ENCODE peak calls at places on chromosomes 13 and 19, in six cellular contexts. One of them, this sample, is unnamed.

GRCh38 chr13:52906122-52906903 is 57.9 kb upstream of the PCDH8 start:
- DNase-seq in astrocyte of the cerebellum: no peak
- DNase-seq in left ventricle myocardium inferior: no peak
- DNase-seq in upper lobe of left lung: no peak
- DNase-seq in brain microvascular endothelial cell: no peak
- DNase-seq in AG04449: no peak
- DNase-seq in this sample: no peak

GRCh38 chr19:16121141-16121540 is 9.5 kb downstream of the RAB8A start:
- DNase-seq in astrocyte of the cerebellum: no peak
- DNase-seq in left ventricle myocardium inferior: no peak
- DNase-seq in AG04449: no peak
- DNase-seq in upper lobe of left lung: no peak
- DNase-seq in brain microvascular endothelial cell: no peak
- DNase-seq in this sample: no peak

GRCh38 chr19:51064534-51065220 is at the start of gene KLK13:
- DNase-seq in AG04449: no peak
- DNase-seq in astrocyte of the cerebellum: no peak
- DNase-seq in brain microvascular endothelial cell: no peak
- DNase-seq in upper lobe of left lung: peak
- DNase-seq in left ventricle myocardium inferior: peak
- DNase-seq in this sample: no peak

GRCh38 chr13:109157275-109157674 is 527.9 kb downstream of the MYO16 start:
- DNase-seq in AG04449: no peak
- DNase-seq in brain microvascular endothelial cell: no peak
- DNase-seq in astrocyte of the cerebellum: no peak
- DNase-seq in upper lobe of left lung: no peak
- DNase-seq in left ventricle myocardium inferior: no peak
- DNase-seq in this sample: no peak

GRCh38 chr13:50989476-50989875 is 79.9 kb downstream of the RNASEH2B start:
- DNase-seq in AG04449: no peak
- DNase-seq in upper lobe of left lung: no peak
- DNase-seq in left ventricle myocardium inferior: no peak
- DNase-seq in brain microvascular endothelial cell: no peak
- DNase-seq in astrocyte of the cerebellum: no peak
- DNase-seq in this sample: no peak

GRCh38 chr19:13156968-13157882 is 7.0 kb downstream of the IER2 start:
- DNase-seq in left ventricle myocardium inferior: no peak
- DNase-seq in brain microvascular endothelial cell: no peak
- DNase-seq in astrocyte of the cerebellum: no peak
- DNase-seq in AG04449: no peak
- DNase-seq in upper lobe of left lung: no peak
- DNase-seq in this sample: no peak

GRCh38 chr19:4971424-4971793 is 2.5 kb downstream of the KDM4B start:
- DNase-seq in brain microvascular endothelial cell: no peak
- DNase-seq in left ventricle myocardium inferior: no peak
- DNase-seq in astrocyte of the cerebellum: no peak
- DNase-seq in AG04449: no peak
- DNase-seq in upper lobe of left lung: no peak
- DNase-seq in this sample: no peak

GRCh38 chr13:18212873-18213272 is 968.8 kb downstream of the TUBA3C start:
- DNase-seq in brain microvascular endothelial cell: no peak
- DNase-seq in AG04449: no peak
- DNase-seq in upper lobe of left lung: no peak
- DNase-seq in left ventricle myocardium inferior: no peak
- DNase-seq in astrocyte of the cerebellum: no peak
- DNase-seq in this sample: no peak

GRCh38 chr13:44013666-44014291 is 134.1 kb downstream of the LACC1 start:
- DNase-seq in brain microvascular endothelial cell: peak
- DNase-seq in AG04449: peak
- DNase-seq in upper lobe of left lung: no peak
- DNase-seq in left ventricle myocardium inferior: no peak
- DNase-seq in astrocyte of the cerebellum: no peak
- DNase-seq in this sample: peak
- H3K4me3 ChIP-seq in brain microvascular endothelial cell: no peak
- H3K4me3 ChIP-seq in AG04449: no peak
- H3K4me3 ChIP-seq in upper lobe of left lung: no peak
- H3K4me3 ChIP-seq in left ventricle myocardium inferior: no peak
- H3K4me3 ChIP-seq in astrocyte of the cerebellum: no peak
- H3K4me3 ChIP-seq in this sample: no peak

GRCh38 chr19:3233831-3234230 is 9.4 kb downstream of the CELF5 start:
- DNase-seq in astrocyte of the cerebellum: no peak
- DNase-seq in brain microvascular endothelial cell: no peak
- DNase-seq in upper lobe of left lung: no peak
- DNase-seq in AG04449: no peak
- DNase-seq in left ventricle myocardium inferior: no peak
- DNase-seq in this sample: no peak

GRCh38 chr19:3234800-3235199 is 10.3 kb downstream of the CELF5 start:
- DNase-seq in AG04449: no peak
- DNase-seq in upper lobe of left lung: no peak
- DNase-seq in left ventricle myocardium inferior: no peak
- DNase-seq in astrocyte of the cerebellum: no peak
- DNase-seq in brain microvascular endothelial cell: no peak
- DNase-seq in this sample: no peak

GRCh38 chr19:3229888-3230496 is 5.5 kb downstream of the CELF5 start:
- DNase-seq in brain microvascular endothelial cell: no peak
- DNase-seq in left ventricle myocardium inferior: no peak
- DNase-seq in upper lobe of left lung: no peak
- DNase-seq in astrocyte of the cerebellum: no peak
- DNase-seq in AG04449: no peak
- DNase-seq in this sample: no peak

GRCh38 chr19:3231288-3231687 is 6.8 kb downstream of the CELF5 start:
- DNase-seq in upper lobe of left lung: no peak
- DNase-seq in brain microvascular endothelial cell: no peak
- DNase-seq in astrocyte of the cerebellum: no peak
- DNase-seq in left ventricle myocardium inferior: no peak
- DNase-seq in AG04449: no peak
- DNase-seq in this sample: no peak

DNA sequence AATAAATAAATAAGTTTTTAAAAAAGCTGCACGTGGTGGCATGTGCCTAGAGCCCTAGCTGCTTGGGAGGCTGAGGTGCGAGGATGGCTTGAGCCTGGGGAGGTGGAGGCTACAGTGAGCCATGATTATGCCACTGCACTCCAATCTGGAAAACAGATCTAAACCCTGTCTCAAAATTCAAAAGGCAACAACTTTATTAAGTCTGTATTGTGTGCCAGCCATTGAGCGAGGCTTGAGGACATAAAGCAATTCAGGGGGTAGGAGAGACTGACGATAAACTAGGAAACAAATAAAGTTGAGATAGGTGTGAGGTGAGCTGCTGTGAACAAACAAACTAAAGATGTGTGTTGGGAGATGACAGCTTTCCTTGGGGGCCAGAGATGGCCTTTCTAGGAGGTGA is 8.7 kb downstream of the CELF5 start:
- DNase-seq in upper lobe of left lung: no peak
- DNase-seq in AG04449: no peak
- DNase-seq in brain microvascular endothelial cell: no peak
- DNase-seq in left ventricle myocardium inferior: no peak
- DNase-seq in astrocyte of the cerebellum: no peak
- DNase-seq in this sample: no peak
- H3K4me3 ChIP-seq in upper lobe of left lung: no peak
- H3K4me3 ChIP-seq in AG04449: no peak
- H3K4me3 ChIP-seq in brain microvascular endothelial cell: no peak
- H3K4me3 ChIP-seq in left ventricle myocardium inferior: no peak
- H3K4me3 ChIP-seq in astrocyte of the cerebellum: no peak
- H3K4me3 ChIP-seq in this sample: no peak

DNA sequence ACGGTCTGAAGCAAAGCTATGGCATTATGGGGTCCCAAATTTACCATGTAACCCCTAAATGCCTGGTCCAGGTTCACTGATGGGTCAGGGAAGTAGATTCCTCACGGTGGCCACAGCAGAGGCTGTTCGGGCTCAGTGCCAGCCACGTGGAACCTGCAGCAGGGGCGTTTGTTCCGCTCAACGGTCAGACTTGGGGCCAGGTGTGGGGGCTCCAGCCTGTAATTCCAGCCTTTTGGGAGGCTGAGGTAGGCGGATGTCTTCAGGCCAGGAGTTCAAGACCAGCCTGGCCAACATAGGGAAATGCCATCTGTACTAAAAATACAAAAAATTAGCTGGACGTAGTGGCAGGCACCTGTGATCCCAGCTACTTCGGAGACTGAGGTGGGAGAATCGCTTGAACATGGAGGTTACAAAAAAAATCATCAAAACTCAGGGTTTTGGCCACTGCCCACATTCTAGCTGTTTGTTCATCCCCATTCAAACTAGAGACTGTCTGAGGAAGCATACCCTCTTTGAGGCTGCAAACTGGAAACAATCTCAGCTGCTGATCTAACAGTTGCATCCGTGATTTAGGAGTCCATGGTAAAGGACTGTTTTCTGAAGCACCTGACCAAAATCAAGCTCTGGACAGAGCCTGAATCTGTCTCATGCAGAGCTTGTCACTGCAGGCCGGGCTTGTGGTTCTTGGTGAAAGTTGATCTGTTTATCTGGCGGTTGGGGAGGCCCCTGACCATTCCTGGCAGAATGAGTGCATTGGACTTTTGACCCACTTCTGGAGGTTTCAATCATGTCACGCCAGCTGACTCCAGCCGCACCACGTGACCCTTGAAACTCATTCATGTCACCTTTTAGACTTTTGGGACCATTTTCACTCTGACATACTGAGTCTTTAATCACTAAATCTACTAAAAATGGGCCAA is 30.2 kb upstream of the ZNF331 start:
- DNase-seq in astrocyte of the cerebellum: no peak
- DNase-seq in left ventricle myocardium inferior: no peak
- DNase-seq in brain microvascular endothelial cell: no peak
- DNase-seq in AG04449: no peak
- DNase-seq in upper lobe of left lung: no peak
- DNase-seq in this sample: no peak
- H3K4me3 ChIP-seq in astrocyte of the cerebellum: no peak
- H3K4me3 ChIP-seq in left ventricle myocardium inferior: no peak
- H3K4me3 ChIP-seq in brain microvascular endothelial cell: no peak
- H3K4me3 ChIP-seq in AG04449: no peak
- H3K4me3 ChIP-seq in upper lobe of left lung: no peak
- H3K4me3 ChIP-seq in this sample: no peak

DNA sequence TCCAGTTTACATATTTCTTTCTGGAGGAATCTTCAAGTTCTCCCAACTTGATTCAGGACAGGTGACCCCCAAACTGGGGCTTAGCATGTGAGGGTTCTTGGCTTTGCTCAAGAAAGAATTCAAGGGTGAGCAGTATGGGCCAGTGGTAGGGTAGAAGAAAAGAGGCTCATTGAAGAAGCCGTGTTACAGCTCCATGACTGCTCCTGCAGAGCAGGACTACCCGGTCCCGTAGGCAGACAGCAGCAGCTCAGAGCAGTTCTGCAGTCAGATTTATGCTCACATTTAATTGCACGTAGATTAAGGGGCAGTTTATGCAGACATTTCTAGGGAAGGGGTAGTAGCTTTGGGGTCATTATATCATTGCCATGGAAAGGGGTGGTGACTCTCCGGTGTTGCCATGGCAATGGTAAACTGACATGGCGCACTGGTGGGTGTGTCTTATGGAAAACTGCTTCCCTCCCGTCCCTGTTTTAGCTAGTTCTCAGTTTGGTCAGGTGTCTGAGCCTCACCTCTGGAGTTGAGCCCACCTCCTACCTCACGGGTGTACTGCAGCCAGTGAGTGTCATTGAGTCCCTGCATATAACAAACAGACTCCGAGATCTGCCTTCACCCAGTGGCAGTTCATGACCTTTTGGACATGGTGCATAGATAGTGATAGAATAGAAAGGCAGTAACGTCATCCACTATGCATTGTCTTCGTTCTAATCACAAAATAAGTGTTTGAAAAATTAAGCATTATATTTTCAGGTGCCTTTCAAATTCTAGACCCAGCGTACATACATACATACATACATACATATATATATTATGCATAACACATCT is 16.0 kb upstream of the ZNF792 start:
- DNase-seq in left ventricle myocardium inferior: no peak
- DNase-seq in astrocyte of the cerebellum: no peak
- DNase-seq in AG04449: no peak
- DNase-seq in brain microvascular endothelial cell: no peak
- DNase-seq in upper lobe of left lung: no peak
- DNase-seq in this sample: no peak
- H3K4me3 ChIP-seq in left ventricle myocardium inferior: no peak
- H3K4me3 ChIP-seq in astrocyte of the cerebellum: no peak
- H3K4me3 ChIP-seq in AG04449: no peak
- H3K4me3 ChIP-seq in brain microvascular endothelial cell: no peak
- H3K4me3 ChIP-seq in upper lobe of left lung: no peak
- H3K4me3 ChIP-seq in this sample: no peak

GRCh38 chr19:47106819-47107200 is 6.8 kb downstream of the ZC3H4 start:
- DNase-seq in AG04449: no peak
- DNase-seq in astrocyte of the cerebellum: no peak
- DNase-seq in brain microvascular endothelial cell: no peak
- DNase-seq in upper lobe of left lung: no peak
- DNase-seq in left ventricle myocardium inferior: no peak
- DNase-seq in this sample: peak
- H3K4me3 ChIP-seq in AG04449: no peak
- H3K4me3 ChIP-seq in astrocyte of the cerebellum: no peak
- H3K4me3 ChIP-seq in brain microvascular endothelial cell: no peak
- H3K4me3 ChIP-seq in upper lobe of left lung: no peak
- H3K4me3 ChIP-seq in left ventricle myocardium inferior: peak
- H3K4me3 ChIP-seq in this sample: no peak

DNA sequence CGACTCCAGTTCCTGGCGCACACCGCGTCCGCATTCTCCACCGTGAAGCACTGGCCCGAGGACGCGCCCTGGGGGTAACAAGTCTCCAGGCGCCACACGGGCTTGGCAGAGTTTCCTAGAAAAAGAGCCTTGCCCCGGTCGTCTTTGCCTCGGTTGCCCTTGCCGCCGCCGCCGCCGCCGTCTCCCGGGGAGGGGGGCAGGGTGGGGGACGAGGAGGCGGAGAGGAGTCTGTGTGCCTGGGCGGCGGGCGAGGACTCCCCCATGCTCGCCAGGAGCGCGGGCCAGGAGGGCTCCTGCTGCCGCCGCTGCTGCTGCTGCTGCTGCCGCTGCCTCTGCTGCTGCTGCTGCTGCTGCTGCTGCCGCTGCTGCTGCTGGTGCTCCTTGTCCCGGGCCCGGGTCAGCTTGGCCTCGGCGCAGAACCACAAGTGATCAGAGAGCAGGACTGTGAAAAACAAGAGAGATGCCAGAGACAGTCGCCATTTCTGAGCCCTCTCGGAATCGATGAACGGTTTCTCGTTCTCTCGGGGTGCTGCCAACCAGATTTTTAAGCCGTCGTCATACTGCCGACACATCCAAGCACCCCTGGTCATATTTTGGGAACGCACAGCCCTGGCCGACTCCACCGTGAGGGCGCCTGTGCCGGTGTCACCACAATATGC is 349.2 kb downstream of the LIG4 start:
- DNase-seq in upper lobe of left lung: peak
- DNase-seq in AG04449: no peak
- DNase-seq in astrocyte of the cerebellum: no peak
- DNase-seq in brain microvascular endothelial cell: peak
- DNase-seq in left ventricle myocardium inferior: no peak
- DNase-seq in this sample: no peak
- H3K4me3 ChIP-seq in upper lobe of left lung: peak
- H3K4me3 ChIP-seq in AG04449: peak
- H3K4me3 ChIP-seq in astrocyte of the cerebellum: peak
- H3K4me3 ChIP-seq in brain microvascular endothelial cell: peak
- H3K4me3 ChIP-seq in left ventricle myocardium inferior: peak
- H3K4me3 ChIP-seq in this sample: peak